ENCODE peak calls at places on chromosome 4, in nine cellular contexts. H is AG04450, O is MM.1S, T is breast epithelium, F is astrocyte of the spinal cord, L is GM12878, K is GM20000, J is upper lobe of left lung, R is upper lobe of right lung. E is an unnamed sample.

GRCh38 chr4:44914223-44914622 is 187.9 kb upstream of the GNPDA2 start:
- DNase-seq in O (no peak), J (no peak), T (no peak), H (no peak), F (no peak), L (no peak), R (no peak), K (no peak), E (no peak)

GRCh38 chr4:5810770-5811430 is 82.0 kb downstream of the CRMP1 start:
- DNase-seq in R (no peak), H (no peak), T (no peak), K (no peak), L (no peak), O (no peak), F (no peak), J (no peak), E (no peak)

GRCh38 chr4:6071191-6071958 is 53.1 kb upstream of the C4orf50 start:
- DNase-seq in R (no peak), J (no peak), H (no peak), O (peak), K (no peak), F (no peak), T (no peak), L (no peak), E (no peak)

GRCh38 chr4:121827851-121828250 is 4.2 kb upstream of the CCNA2 start:
- DNase-seq in J (no peak), F (peak), K (no peak), H (no peak), O (no peak), L (no peak), T (no peak), R (no peak), E (no peak)

GRCh38 chr4:185820119-185821028 is 8.4 kb upstream of the SORBS2 start:
- DNase-seq in L (no peak), O (no peak), K (no peak), J (peak), F (no peak), R (no peak), T (no peak), H (no peak), E (no peak)

GRCh38 chr4:77072195-77072753 is 3.5 kb downstream of the CCNI start:
- DNase-seq in J (no peak), R (no peak), L (no peak), K (no peak), O (peak), T (peak), H (no peak), F (no peak), E (no peak)

GRCh38 chr4:11271263-11271662 is 157.4 kb downstream of the HS3ST1 start:
- DNase-seq in T (no peak), F (no peak), J (no peak), H (no peak), K (no peak), L (no peak), O (no peak), R (no peak), E (no peak)

GRCh38 chr4:173782660-173783059 is 252.6 kb upstream of the HAND2 start:
- DNase-seq in L (no peak), R (no peak), O (no peak), H (no peak), K (no peak), J (no peak), T (no peak), F (no peak), E (no peak)

GRCh38 chr4:129140521-129140920 is 44.6 kb downstream of the C4orf33 start:
- DNase-seq in O (no peak), T (no peak), K (no peak), R (no peak), L (no peak), H (no peak), F (peak), J (no peak), E (no peak)

GRCh38 chr4:157303471-157303960 is 83.0 kb downstream of the GRIA2 start:
- DNase-seq in R (no peak), J (no peak), F (no peak), O (no peak), L (no peak), T (no peak), H (no peak), K (no peak), E (no peak)

GRCh38 chr4:73208376-73208775 is 50.2 kb downstream of the ANKRD17 start:
- DNase-seq in K (no peak), H (no peak), O (no peak), R (no peak), F (peak), L (no peak), T (no peak), J (no peak), E (no peak)

GRCh38 chr4:24477919-24478318 is 106.4 kb downstream of the DHX15 start:
- DNase-seq in T (no peak), L (no peak), J (no peak), R (no peak), F (peak), H (peak), K (no peak), O (no peak), E (no peak)

GRCh38 chr4:76748649-76749048 is 149.3 kb downstream of the SOWAHB start:
- DNase-seq in T (no peak), H (no peak), L (no peak), K (peak), R (no peak), O (peak), J (no peak), F (peak), E (no peak)

GRCh38 chr4:94689155-94689554 is 68.6 kb upstream of the BMPR1B start:
- DNase-seq in H (no peak), L (no peak), K (no peak), T (no peak), J (no peak), R (no peak), F (no peak), O (no peak), E (no peak)

GRCh38 chr4:151599876-151600275 is 160.9 kb downstream of the GATB start:
- DNase-seq in K (no peak), O (no peak), H (no peak), J (no peak), L (no peak), R (no peak), T (no peak), F (no peak), E (no peak)

GRCh38 chr4:145719752-145720624 is 40.0 kb downstream of the C4orf51 start:
- DNase-seq in L (peak), F (no peak), H (no peak), T (no peak), R (no peak), O (no peak), J (no peak), K (peak), E (no peak)

GRCh38 chr4:41136456-41136855 is 77.9 kb downstream of the APBB2 start:
- DNase-seq in O (no peak), K (no peak), J (no peak), H (no peak), F (no peak), L (no peak), T (no peak), R (no peak), E (no peak)

GRCh38 chr4:170025523-170026252 is 507 bp downstream of the MFAP3L start:
- DNase-seq in H (no peak), R (no peak), O (no peak), K (no peak), T (no peak), J (no peak), L (no peak), F (peak), E (peak)

GRCh38 chr4:55180980-55181379 is 55.6 kb upstream of the KDR start:
- DNase-seq in O (no peak), R (no peak), J (no peak), T (no peak), K (no peak), F (peak), H (no peak), L (no peak), E (no peak)
- TF ChIP-seq CTCF in O (no peak), R (no peak), J (no peak), T (no peak), K (no peak), F (no peak), H (no peak), L (no peak), E (no peak)

GRCh38 chr4:67104145-67104544 is 441.2 kb downstream of the CENPC start:
- DNase-seq in F (no peak), T (no peak), R (no peak), J (no peak), K (no peak), L (no peak), H (no peak), O (no peak), E (no peak)

GRCh38 chr4:67106846-67107467 is 438.3 kb downstream of the CENPC start:
- DNase-seq in T (no peak), K (no peak), F (no peak), H (no peak), O (no peak), L (no peak), J (no peak), R (no peak), E (no peak)

GRCh38 chr4:67101612-67102011 is 443.7 kb downstream of the CENPC start:
- DNase-seq in K (no peak), L (no peak), J (no peak), T (no peak), H (no peak), O (no peak), F (no peak), R (no peak), E (no peak)

DNA sequence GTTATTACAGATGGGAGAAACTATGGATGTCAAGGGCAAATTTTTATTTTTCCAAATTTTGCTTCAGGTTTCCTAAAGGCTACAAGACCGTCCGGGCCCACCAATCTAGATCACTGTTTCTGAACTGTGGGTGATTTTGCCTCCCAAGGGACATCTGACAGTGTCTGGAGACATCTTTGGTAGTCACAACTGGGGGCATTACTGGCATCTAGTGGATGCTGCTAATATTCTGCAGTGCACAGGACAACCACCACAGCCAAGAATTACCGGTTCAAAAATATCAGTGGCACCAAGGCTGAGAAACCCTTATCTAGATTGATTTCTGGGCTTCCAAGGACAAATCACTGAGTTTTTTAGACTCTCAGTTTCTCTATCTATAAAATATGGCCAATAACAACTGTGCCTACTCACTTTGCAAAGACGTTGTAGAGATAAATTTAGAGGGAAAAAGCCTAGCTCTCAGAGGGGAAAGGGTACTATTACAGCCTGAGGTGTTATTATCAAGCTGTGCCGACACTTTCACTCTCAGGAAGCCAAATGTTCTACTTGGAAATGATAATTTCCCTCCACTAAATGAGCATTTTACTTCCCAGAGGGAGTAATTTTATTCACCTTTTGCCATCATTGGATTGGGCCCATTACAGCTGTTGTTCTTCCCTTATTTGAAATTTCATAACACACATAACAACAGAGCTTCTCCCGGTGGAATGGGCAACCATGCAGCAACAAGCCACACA is 442.1 kb downstream of the CENPC start:
- DNase-seq in O (no peak), T (no peak), R (no peak), F (no peak), H (no peak), K (no peak), L (no peak), J (no peak), E (no peak)
- TF ChIP-seq CTCF in O (no peak), T (no peak), R (no peak), F (no peak), H (no peak), K (no peak), L (peak), J (no peak), E (no peak)

DNA sequence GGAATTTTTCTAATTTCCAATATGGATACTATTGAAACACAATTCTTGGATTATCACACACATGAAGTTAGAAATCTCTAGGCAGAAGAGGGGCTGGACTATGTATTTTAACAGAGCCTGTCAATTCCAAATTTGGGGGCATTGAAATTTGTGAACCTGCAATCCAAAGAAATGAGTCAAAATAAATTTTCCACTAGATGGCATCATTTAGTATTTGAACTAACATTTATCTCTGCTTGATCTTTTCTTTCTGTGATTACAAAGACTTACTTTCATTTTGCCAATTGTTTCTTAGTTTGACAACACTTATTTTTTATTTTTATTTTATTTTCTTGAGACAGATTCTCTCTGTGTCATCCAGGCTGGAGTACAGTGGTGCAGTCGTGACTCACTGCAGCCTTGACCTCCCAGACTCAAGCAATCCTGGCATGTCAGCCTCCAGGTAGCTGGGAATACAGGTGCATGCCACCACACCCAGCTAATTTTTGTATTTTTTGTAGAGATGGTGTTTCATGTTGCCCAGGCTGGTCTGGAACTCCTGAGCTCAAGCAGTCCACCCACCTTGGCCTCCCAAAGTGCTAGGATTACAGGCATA is 2.7 kb upstream of the PYURF start:
- DNase-seq in O (peak), H (no peak), R (no peak), L (no peak), J (no peak), K (peak), F (no peak), T (no peak), E (no peak)
- TF ChIP-seq CTCF in O (peak), H (peak), R (peak), L (no peak), J (peak), K (no peak), F (peak), T (no peak), E (peak)

GRCh38 chr4:39062499-39062898 is 467 bp downstream of the KLHL5 start:
- DNase-seq in T (no peak), H (no peak), K (no peak), J (no peak), L (no peak), F (peak), O (no peak), R (no peak), E (no peak)

GRCh38 chr4:39056023-39056422 is 6.0 kb upstream of the KLHL5 start:
- DNase-seq in R (no peak), O (no peak), J (no peak), F (no peak), L (no peak), K (no peak), H (no peak), T (no peak), E (no peak)

GRCh38 chr4:39062094-39062493 is at the start of gene KLHL5:
- DNase-seq in O (no peak), K (peak), J (no peak), H (no peak), T (no peak), L (no peak), R (no peak), F (peak), E (no peak)

GRCh38 chr4:39066371-39066770 is 4.3 kb downstream of the KLHL5 start:
- DNase-seq in R (no peak), F (no peak), J (no peak), K (no peak), O (no peak), L (no peak), H (no peak), T (no peak), E (no peak)

DNA sequence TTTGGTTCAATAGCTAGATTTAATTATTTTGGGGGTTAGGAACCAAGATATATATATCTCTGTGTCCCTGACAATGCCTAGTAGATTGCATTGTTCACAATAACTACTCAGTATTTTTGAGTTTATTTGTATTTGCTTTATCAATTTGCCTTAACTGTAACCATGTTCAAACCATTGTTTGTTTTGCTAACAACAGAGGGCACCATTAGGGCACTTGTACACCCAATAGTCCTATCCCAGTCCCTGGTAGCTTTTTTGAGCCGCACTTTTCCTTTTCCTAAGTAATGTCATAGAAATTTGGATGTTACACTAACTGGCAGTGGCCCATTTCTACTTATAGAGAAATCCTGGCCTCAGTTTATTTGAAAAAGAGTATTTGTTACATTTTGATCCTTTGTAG is 582 bp upstream of the KLHL5 start:
- DNase-seq in L (no peak), J (no peak), H (no peak), T (no peak), K (no peak), R (no peak), O (no peak), F (no peak), E (no peak)
- TF ChIP-seq CTCF in L (peak), J (no peak), H (no peak), T (no peak), K (no peak), R (no peak), O (no peak), F (no peak), E (no peak)

DNA sequence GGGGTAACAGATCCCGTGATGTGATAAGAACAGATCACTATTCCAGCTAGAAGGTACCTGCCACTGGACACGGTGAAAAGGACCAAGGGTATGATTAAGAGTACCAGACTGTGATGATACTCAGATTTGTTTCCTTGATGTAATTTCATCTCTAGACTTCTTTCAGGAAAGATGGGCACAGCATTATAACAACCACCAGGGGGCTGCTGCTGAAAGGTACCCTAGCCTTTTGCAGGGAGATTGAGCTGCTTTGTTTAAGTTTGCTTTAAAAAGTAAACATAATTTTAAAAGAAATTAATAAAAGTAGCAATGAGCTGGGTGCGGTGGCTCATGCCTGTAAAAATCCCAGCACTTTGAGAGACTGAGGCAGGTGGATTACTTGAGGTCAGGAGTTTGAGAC is 145.4 kb downstream of the EMCN start:
- DNase-seq in K (no peak), J (no peak), L (no peak), T (no peak), O (no peak), F (no peak), R (no peak), H (no peak), E (no peak)
- TF ChIP-seq CTCF in K (no peak), J (no peak), L (peak), T (no peak), O (peak), F (peak), R (peak), H (peak), E (peak)

DNA sequence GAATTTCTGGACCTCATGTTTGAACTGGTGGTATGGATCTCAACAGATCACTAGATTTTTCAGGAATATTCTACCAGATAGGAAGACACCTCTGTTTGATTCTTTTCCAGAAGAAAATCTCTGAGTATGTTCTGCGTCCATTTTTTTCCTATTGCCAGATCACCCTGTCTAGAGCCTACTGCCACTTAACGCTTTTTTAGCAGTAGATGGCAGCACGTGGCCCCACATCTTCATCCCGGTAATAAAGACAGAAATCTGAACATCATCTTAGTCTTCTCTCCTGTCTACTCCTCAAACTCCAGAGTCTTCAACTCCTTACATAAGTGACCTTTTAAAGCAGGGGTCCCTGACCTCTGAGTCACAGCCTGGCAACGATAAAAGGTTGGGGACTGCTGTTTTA is 184.7 kb downstream of the TMA16 start:
- DNase-seq in T (no peak), L (no peak), R (no peak), F (no peak), J (no peak), K (peak), H (no peak), O (no peak), E (no peak)
- TF ChIP-seq CTCF in T (no peak), L (peak), R (no peak), F (peak), J (no peak), K (peak), H (peak), O (peak), E (no peak)